ENCODE peak calls at places on chromosomes 4 and X, in five cellular contexts. E is uterus, J is stomach, U is IMR-90, X is ascending aorta. H is an unnamed sample. For H3K9me3, the result is how much of the 10 kb centered on the place peaks cover.

GRCh38 chrX:16444353-16444752 is 205.6 kb upstream of the S100G start:
- DNase-seq in E (no peak), J (no peak), X (no peak), U (peak), H (peak)

GRCh38 chr4:86791126-86791525 is 58.1 kb downstream of the SLC10A6 start:
- DNase-seq in U (no peak), E (no peak), X (no peak), J (no peak), H (no peak)

GRCh38 chrX:30275498-30275897 is 28.6 kb downstream of the MAGEB1 start:
- DNase-seq in J (no peak), U (peak), X (no peak), E (no peak), H (no peak)

GRCh38 chr4:150217192-150217591 is 138.9 kb downstream of the DCLK2 start:
- DNase-seq in U (peak), J (no peak), E (no peak), X (no peak), H (peak)

GRCh38 chr4:6680372-6681034 is 13.2 kb upstream of the S100P start:
- DNase-seq in E (no peak), U (no peak), X (no peak), J (no peak), H (peak)

GRCh38 chr4:144709793-144710525 is 64.0 kb downstream of the HHIP start:
- DNase-seq in X (no peak), J (no peak), E (no peak), U (peak), H (peak)

GRCh38 chrX:135520553-135521404 is at the start of gene INTS6L:
- DNase-seq in U (peak), X (peak), E (peak), J (peak), H (peak)

GRCh38 chr4:158869761-158870160 is 100.9 kb downstream of the FNIP2 start:
- DNase-seq in U (no peak), J (no peak), E (no peak), X (no peak), H (peak)

GRCh38 chr4:174061026-174061425 is 222.4 kb downstream of the FBXO8 start:
- DNase-seq in E (no peak), U (no peak), J (no peak), X (no peak), H (no peak)

GRCh38 chrX:10022580-10023245 is 55.6 kb downstream of the CLDN34 start:
- DNase-seq in J (no peak), X (no peak), U (peak), E (peak), H (no peak)

GRCh38 chrX:109760241-109760921 is 27.3 kb upstream of the ACSL4 start:
- DNase-seq in E (no peak), U (no peak), J (no peak), X (no peak), H (no peak)

GRCh38 chrX:46713672-46714487 is 45.0 kb downstream of the SLC9A7 start:
- DNase-seq in X (no peak), E (no peak), J (no peak), U (peak), H (no peak)

GRCh38 chr4:54363037-54363436 is 133.9 kb downstream of the PDGFRA start:
- DNase-seq in U (no peak), X (no peak), E (no peak), J (no peak), H (no peak)

GRCh38 chrX:2345562-2345961 is 155.2 kb downstream of the DHRSX start:
- DNase-seq in J (no peak), U (no peak), E (no peak), X (no peak), H (no peak)

GRCh38 chrX:2346158-2346557 is 154.6 kb downstream of the DHRSX start:
- DNase-seq in U (no peak), J (no peak), E (no peak), X (no peak), H (no peak)

GRCh38 chrX:2342878-2343277 is 157.9 kb downstream of the DHRSX start:
- DNase-seq in E (no peak), J (no peak), U (peak), X (no peak), H (no peak)

GRCh38 chrX:2342281-2342688 is 158.5 kb downstream of the DHRSX start:
- DNase-seq in E (no peak), U (no peak), J (no peak), X (peak), H (no peak)

GRCh38 chrX:2343413-2343812 is 157.4 kb downstream of the DHRSX start:
- DNase-seq in E (no peak), X (no peak), U (no peak), J (no peak), H (no peak)
- H3K27ac ChIP-seq in E (no peak), X (no peak), U (peak), J (no peak), H (peak)

GRCh38 chrX:40108959-40109287 is 11.2 kb upstream of the BCOR start:
- DNase-seq in X (peak), E (peak), U (peak), J (peak), H (peak)
- H3K9me3 ChIP-seq in X (under half), E (under half), U (under half), J (under half), H (under half)

DNA sequence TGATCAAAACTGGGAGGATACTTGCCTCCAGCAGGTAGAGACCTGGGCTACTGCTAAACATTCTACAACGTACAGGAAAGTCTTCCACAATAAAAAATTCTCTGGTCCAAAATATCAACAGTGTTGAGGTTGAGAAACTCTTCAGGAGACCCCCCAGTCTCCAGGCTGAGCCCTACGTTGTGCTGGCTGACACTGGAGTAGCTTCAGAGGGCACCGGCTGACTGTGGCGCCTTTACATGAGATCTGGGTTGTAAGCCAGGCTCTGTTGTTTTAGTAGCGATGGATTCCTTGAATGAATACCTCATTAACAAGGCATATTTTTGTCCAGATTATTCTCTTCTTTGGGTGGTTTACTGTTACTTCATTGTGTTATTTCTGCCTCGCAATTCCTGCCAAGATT is 1476.3 kb upstream of the TENM3 start:
- DNase-seq in U (no peak), J (no peak), X (no peak), E (no peak), H (no peak)
- H3K27ac ChIP-seq in U (no peak), J (no peak), X (no peak), E (no peak), H (no peak)

DNA sequence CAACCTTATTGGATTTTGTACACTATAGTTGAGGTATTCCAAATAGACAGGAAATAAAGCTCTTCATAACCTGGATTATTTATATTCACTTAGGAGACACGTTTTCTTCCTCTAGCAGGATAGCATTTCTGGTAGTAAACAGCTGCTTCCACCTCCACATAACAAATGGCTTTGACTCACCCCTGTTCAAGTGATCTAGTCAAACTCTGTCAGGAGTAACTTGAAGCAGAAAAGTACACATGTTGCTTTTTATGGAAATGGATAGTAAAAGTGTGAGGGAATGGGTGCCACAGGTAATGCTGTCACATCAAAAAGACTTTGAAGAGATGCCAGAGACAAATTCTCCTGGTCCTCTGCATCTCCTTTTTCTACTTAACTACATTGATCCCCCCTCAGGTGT is 258.7 kb upstream of the SLC7A11 start:
- DNase-seq in J (no peak), X (no peak), U (no peak), E (no peak), H (peak)
- H3K9me3 ChIP-seq in J (under half), X (under half), U (under half), E (under half), H (under half)

GRCh38 chr4:155657985-155658384 is 8.7 kb upstream of the GUCY1A1 start:
- DNase-seq in E (no peak), J (no peak), U (no peak), X (no peak), H (no peak)
- H3K27ac ChIP-seq in E (no peak), J (no peak), U (no peak), X (no peak), H (no peak)

GRCh38 chr4:58191086-58191485 is 1080.9 kb upstream of the IGFBP7 start:
- DNase-seq in E (no peak), U (no peak), J (no peak), X (no peak), H (no peak)
- H3K9me3 ChIP-seq in E (under half), U (under half), J (under half), X (under half), H (under half)

GRCh38 chr4:74038161-74039064 is at the start of gene CXCL3:
- DNase-seq in U (peak), X (peak), E (peak), J (peak), H (peak)
- H3K27ac ChIP-seq in U (peak), X (peak), E (peak), J (peak), H (peak)

GRCh38 chr4:1996866-1997611 is 11.7 kb downstream of the NELFA start:
- DNase-seq in J (no peak), E (no peak), X (no peak), U (no peak), H (no peak)
- H3K9me3 ChIP-seq in J (under half), E (under half), X (under half), U (under half), H (under half)

GRCh38 chrX:120450163-120450562 is 18.9 kb downstream of the LAMP2 start:
- DNase-seq in J (no peak), U (no peak), X (no peak), E (no peak), H (no peak)
- H3K27ac ChIP-seq in J (no peak), U (no peak), X (no peak), E (no peak), H (no peak)

H was measured in osteoblast.